ENCODE peak calls at places on chromosomes 7 and 10, in seven cellular contexts. One of them, this sample, is unnamed.

GRCh38 chr7:27221201-27221797 is 21.3 kb upstream of the EVX1 start:
- DNase-seq in stimulated activated CD4-positive, alpha-beta T cell treated with anti-CD3 and anti-CD28 coated beads, TNF-alpha, amount 100 ng/mL, for 1 hour: no peak
- DNase-seq in left ventricle myocardium inferior: no peak
- DNase-seq in A549: no peak
- DNase-seq in non-pigmented ciliary epithelial cell: no peak
- DNase-seq in memory B cell: no peak
- DNase-seq in ureter: no peak
- DNase-seq in this sample: no peak

GRCh38 chr7:78055160-78055559 is 256.6 kb downstream of the PHTF2 start:
- DNase-seq in stimulated activated CD4-positive, alpha-beta T cell treated with anti-CD3 and anti-CD28 coated beads, TNF-alpha, amount 100 ng/mL, for 1 hour: no peak
- DNase-seq in memory B cell: no peak
- DNase-seq in A549: no peak
- DNase-seq in left ventricle myocardium inferior: no peak
- DNase-seq in non-pigmented ciliary epithelial cell: no peak
- DNase-seq in ureter: no peak
- DNase-seq in this sample: no peak

GRCh38 chr7:122302826-122303521 is 1.6 kb downstream of the FEZF1 start:
- DNase-seq in A549: no peak
- DNase-seq in stimulated activated CD4-positive, alpha-beta T cell treated with anti-CD3 and anti-CD28 coated beads, TNF-alpha, amount 100 ng/mL, for 1 hour: no peak
- DNase-seq in ureter: no peak
- DNase-seq in non-pigmented ciliary epithelial cell: no peak
- DNase-seq in memory B cell: no peak
- DNase-seq in left ventricle myocardium inferior: no peak
- DNase-seq in this sample: no peak

GRCh38 chr10:69239106-69239505 is 19.0 kb downstream of the HKDC1 start:
- DNase-seq in non-pigmented ciliary epithelial cell: no peak
- DNase-seq in ureter: no peak
- DNase-seq in memory B cell: no peak
- DNase-seq in stimulated activated CD4-positive, alpha-beta T cell treated with anti-CD3 and anti-CD28 coated beads, TNF-alpha, amount 100 ng/mL, for 1 hour: no peak
- DNase-seq in A549: no peak
- DNase-seq in left ventricle myocardium inferior: no peak
- DNase-seq in this sample: no peak

GRCh38 chr7:44372560-44373417 is 47.4 kb upstream of the CAMK2B start:
- DNase-seq in memory B cell: no peak
- DNase-seq in non-pigmented ciliary epithelial cell: no peak
- DNase-seq in left ventricle myocardium inferior: no peak
- DNase-seq in ureter: no peak
- DNase-seq in stimulated activated CD4-positive, alpha-beta T cell treated with anti-CD3 and anti-CD28 coated beads, TNF-alpha, amount 100 ng/mL, for 1 hour: no peak
- DNase-seq in A549: peak
- DNase-seq in this sample: no peak

GRCh38 chr7:156889089-156889488 is 3.9 kb downstream of the LMBR1 start:
- DNase-seq in A549: no peak
- DNase-seq in stimulated activated CD4-positive, alpha-beta T cell treated with anti-CD3 and anti-CD28 coated beads, TNF-alpha, amount 100 ng/mL, for 1 hour: no peak
- DNase-seq in memory B cell: no peak
- DNase-seq in left ventricle myocardium inferior: no peak
- DNase-seq in ureter: no peak
- DNase-seq in non-pigmented ciliary epithelial cell: no peak
- DNase-seq in this sample: no peak

GRCh38 chr7:121398246-121398645 is 2.1 kb upstream of the FAM3C start:
- DNase-seq in non-pigmented ciliary epithelial cell: no peak
- DNase-seq in memory B cell: no peak
- DNase-seq in A549: peak
- DNase-seq in ureter: no peak
- DNase-seq in stimulated activated CD4-positive, alpha-beta T cell treated with anti-CD3 and anti-CD28 coated beads, TNF-alpha, amount 100 ng/mL, for 1 hour: no peak
- DNase-seq in left ventricle myocardium inferior: no peak
- DNase-seq in this sample: no peak

GRCh38 chr10:98101366-98101765 is 33.1 kb upstream of the R3HCC1L start:
- DNase-seq in non-pigmented ciliary epithelial cell: no peak
- DNase-seq in memory B cell: no peak
- DNase-seq in A549: no peak
- DNase-seq in stimulated activated CD4-positive, alpha-beta T cell treated with anti-CD3 and anti-CD28 coated beads, TNF-alpha, amount 100 ng/mL, for 1 hour: no peak
- DNase-seq in left ventricle myocardium inferior: no peak
- DNase-seq in ureter: no peak
- DNase-seq in this sample: no peak

GRCh38 chr7:39349452-39350123 is 216.6 kb upstream of the YAE1 start:
- DNase-seq in memory B cell: no peak
- DNase-seq in ureter: no peak
- DNase-seq in stimulated activated CD4-positive, alpha-beta T cell treated with anti-CD3 and anti-CD28 coated beads, TNF-alpha, amount 100 ng/mL, for 1 hour: no peak
- DNase-seq in left ventricle myocardium inferior: no peak
- DNase-seq in non-pigmented ciliary epithelial cell: no peak
- DNase-seq in A549: no peak
- DNase-seq in this sample: no peak

GRCh38 chr7:88306590-88307048 is at the start of gene STEAP4:
- DNase-seq in ureter: peak
- DNase-seq in stimulated activated CD4-positive, alpha-beta T cell treated with anti-CD3 and anti-CD28 coated beads, TNF-alpha, amount 100 ng/mL, for 1 hour: no peak
- DNase-seq in A549: peak
- DNase-seq in memory B cell: no peak
- DNase-seq in left ventricle myocardium inferior: peak
- DNase-seq in non-pigmented ciliary epithelial cell: no peak
- DNase-seq in this sample: no peak

GRCh38 chr7:121084748-121085336 is 96.3 kb downstream of the CPED1 start:
- DNase-seq in A549: peak
- DNase-seq in ureter: no peak
- DNase-seq in stimulated activated CD4-positive, alpha-beta T cell treated with anti-CD3 and anti-CD28 coated beads, TNF-alpha, amount 100 ng/mL, for 1 hour: no peak
- DNase-seq in memory B cell: no peak
- DNase-seq in non-pigmented ciliary epithelial cell: peak
- DNase-seq in left ventricle myocardium inferior: no peak
- DNase-seq in this sample: no peak

GRCh38 chr7:49670991-49671390 is 102.4 kb upstream of the VWC2 start:
- DNase-seq in ureter: no peak
- DNase-seq in left ventricle myocardium inferior: no peak
- DNase-seq in memory B cell: no peak
- DNase-seq in non-pigmented ciliary epithelial cell: no peak
- DNase-seq in stimulated activated CD4-positive, alpha-beta T cell treated with anti-CD3 and anti-CD28 coated beads, TNF-alpha, amount 100 ng/mL, for 1 hour: no peak
- DNase-seq in A549: peak
- DNase-seq in this sample: no peak

This sample was measured in GM12892.